ENCODE peak calls at places on chromosomes 6 and 20, in seven cellular contexts. One of them, this sample, is unnamed.

GRCh38 chr6:31834367-31834703 is 6.8 kb downstream of the HSPA1B start:
- DNase-seq in neuronal stem cell: no peak
- DNase-seq in IMR-90: peak
- DNase-seq in mesendoderm: peak
- DNase-seq in trophoblast cell: peak
- DNase-seq in H9: peak
- DNase-seq in mesenchymal stem cell: peak
- DNase-seq in this sample: peak

GRCh38 chr6:1797801-1798200 is 188.1 kb downstream of the FOXC1 start:
- DNase-seq in mesendoderm: no peak
- DNase-seq in H9: no peak
- DNase-seq in IMR-90: peak
- DNase-seq in trophoblast cell: no peak
- DNase-seq in mesenchymal stem cell: peak
- DNase-seq in neuronal stem cell: no peak
- DNase-seq in this sample: no peak

GRCh38 chr6:141359953-141360352 is 772.8 kb upstream of the GJE1 start:
- DNase-seq in mesendoderm: peak
- DNase-seq in H9: no peak
- DNase-seq in trophoblast cell: no peak
- DNase-seq in neuronal stem cell: no peak
- DNase-seq in IMR-90: no peak
- DNase-seq in mesenchymal stem cell: peak
- DNase-seq in this sample: no peak

GRCh38 chr6:3457710-3458605 is 1.1 kb upstream of the SLC22A23 start:
- DNase-seq in trophoblast cell: no peak
- DNase-seq in mesendoderm: no peak
- DNase-seq in neuronal stem cell: no peak
- DNase-seq in H9: peak
- DNase-seq in mesenchymal stem cell: peak
- DNase-seq in IMR-90: no peak
- DNase-seq in this sample: no peak

GRCh38 chr20:13809373-13809772 is 24.5 kb downstream of the NDUFAF5 start:
- DNase-seq in H9: no peak
- DNase-seq in trophoblast cell: no peak
- DNase-seq in IMR-90: no peak
- DNase-seq in mesenchymal stem cell: no peak
- DNase-seq in neuronal stem cell: no peak
- DNase-seq in mesendoderm: no peak
- DNase-seq in this sample: no peak

GRCh38 chr6:129575378-129576118 is 134.4 kb downstream of the ARHGAP18 start:
- DNase-seq in mesendoderm: peak
- DNase-seq in neuronal stem cell: peak
- DNase-seq in H9: no peak
- DNase-seq in mesenchymal stem cell: peak
- DNase-seq in trophoblast cell: peak
- DNase-seq in IMR-90: peak
- DNase-seq in this sample: no peak

GRCh38 chr6:165096868-165097267 is 212.5 kb downstream of the C6orf118 start:
- DNase-seq in IMR-90: no peak
- DNase-seq in neuronal stem cell: no peak
- DNase-seq in mesenchymal stem cell: no peak
- DNase-seq in H9: no peak
- DNase-seq in trophoblast cell: no peak
- DNase-seq in mesendoderm: no peak
- DNase-seq in this sample: no peak

GRCh38 chr6:46072866-46073265 is 56.9 kb upstream of the ENPP4 start:
- DNase-seq in H9: no peak
- DNase-seq in trophoblast cell: no peak
- DNase-seq in mesendoderm: no peak
- DNase-seq in neuronal stem cell: no peak
- DNase-seq in IMR-90: no peak
- DNase-seq in mesenchymal stem cell: no peak
- DNase-seq in this sample: no peak

GRCh38 chr20:63092660-63093215 is 86.0 kb upstream of the BHLHE23 start:
- DNase-seq in mesenchymal stem cell: no peak
- DNase-seq in mesendoderm: no peak
- DNase-seq in neuronal stem cell: no peak
- DNase-seq in H9: peak
- DNase-seq in IMR-90: no peak
- DNase-seq in trophoblast cell: no peak
- DNase-seq in this sample: peak

GRCh38 chr6:148343028-148343374 is 363 bp downstream of the SASH1 start:
- DNase-seq in mesenchymal stem cell: no peak
- DNase-seq in trophoblast cell: no peak
- DNase-seq in IMR-90: no peak
- DNase-seq in H9: peak
- DNase-seq in neuronal stem cell: no peak
- DNase-seq in mesendoderm: peak
- DNase-seq in this sample: no peak

GRCh38 chr20:30168025-30168799 is 1089.3 kb upstream of the DEFB115 start:
- DNase-seq in trophoblast cell: peak
- DNase-seq in IMR-90: no peak
- DNase-seq in mesenchymal stem cell: no peak
- DNase-seq in neuronal stem cell: no peak
- DNase-seq in H9: no peak
- DNase-seq in mesendoderm: no peak
- DNase-seq in this sample: no peak

DNA sequence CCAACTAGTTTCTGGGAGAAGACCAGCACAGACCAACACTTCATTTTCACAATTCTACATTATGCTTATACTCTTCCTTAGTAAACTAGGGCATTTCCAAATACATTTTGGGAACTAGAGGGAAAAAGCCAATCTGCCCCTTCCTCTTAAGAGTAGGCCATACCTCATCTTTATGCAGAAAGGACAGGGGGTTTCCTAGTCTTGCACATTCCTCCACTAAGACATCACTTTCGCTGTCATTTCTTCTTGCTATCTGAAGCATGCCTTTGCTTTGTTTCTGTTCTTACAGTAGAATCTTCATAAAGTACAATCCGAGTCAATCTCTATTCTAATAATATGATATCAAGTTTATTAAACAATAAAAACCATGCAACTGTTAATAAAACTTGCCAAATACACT is 105.8 kb downstream of the SMLR1 start:
- DNase-seq in mesendoderm: peak
- DNase-seq in trophoblast cell: no peak
- DNase-seq in IMR-90: no peak
- DNase-seq in mesenchymal stem cell: peak
- DNase-seq in neuronal stem cell: no peak
- DNase-seq in H9: no peak
- DNase-seq in this sample: no peak
- H2AK5ac ChIP-seq in mesendoderm: no peak
- H2AK5ac ChIP-seq in trophoblast cell: no peak
- H2AK5ac ChIP-seq in IMR-90: peak
- H2AK5ac ChIP-seq in mesenchymal stem cell: no peak
- H2AK5ac ChIP-seq in neuronal stem cell: no peak
- H2AK5ac ChIP-seq in H9: no peak
- H2AK5ac ChIP-seq in this sample: no peak

GRCh38 chr20:11849976-11850670 is 67.6 kb upstream of the BTBD3 start:
- DNase-seq in IMR-90: peak
- DNase-seq in H9: no peak
- DNase-seq in trophoblast cell: no peak
- DNase-seq in neuronal stem cell: no peak
- DNase-seq in mesenchymal stem cell: peak
- DNase-seq in mesendoderm: no peak
- DNase-seq in this sample: no peak
- H2AK5ac ChIP-seq in IMR-90: peak
- H2AK5ac ChIP-seq in H9: no peak
- H2AK5ac ChIP-seq in trophoblast cell: peak
- H2AK5ac ChIP-seq in neuronal stem cell: no peak
- H2AK5ac ChIP-seq in mesenchymal stem cell: no peak
- H2AK5ac ChIP-seq in mesendoderm: no peak
- H2AK5ac ChIP-seq in this sample: no peak

GRCh38 chr20:41268917-41269652 is 48.4 kb downstream of the ZHX3 start:
- DNase-seq in IMR-90: no peak
- DNase-seq in H9: no peak
- DNase-seq in mesendoderm: no peak
- DNase-seq in mesenchymal stem cell: no peak
- DNase-seq in neuronal stem cell: no peak
- DNase-seq in trophoblast cell: no peak
- DNase-seq in this sample: no peak

GRCh38 chr20:41264819-41265218 is 52.7 kb downstream of the ZHX3 start:
- DNase-seq in H9: no peak
- DNase-seq in mesendoderm: no peak
- DNase-seq in trophoblast cell: no peak
- DNase-seq in IMR-90: no peak
- DNase-seq in neuronal stem cell: no peak
- DNase-seq in mesenchymal stem cell: no peak
- DNase-seq in this sample: no peak

GRCh38 chr20:41273445-41273844 is 44.1 kb downstream of the ZHX3 start:
- DNase-seq in mesenchymal stem cell: no peak
- DNase-seq in mesendoderm: no peak
- DNase-seq in H9: no peak
- DNase-seq in IMR-90: no peak
- DNase-seq in trophoblast cell: no peak
- DNase-seq in neuronal stem cell: no peak
- DNase-seq in this sample: no peak

GRCh38 chr20:41265931-41266330 is 51.6 kb downstream of the ZHX3 start:
- DNase-seq in IMR-90: no peak
- DNase-seq in mesendoderm: no peak
- DNase-seq in mesenchymal stem cell: no peak
- DNase-seq in trophoblast cell: no peak
- DNase-seq in neuronal stem cell: no peak
- DNase-seq in H9: no peak
- DNase-seq in this sample: no peak

GRCh38 chr20:41268402-41268801 is 49.1 kb downstream of the ZHX3 start:
- DNase-seq in trophoblast cell: no peak
- DNase-seq in mesendoderm: no peak
- DNase-seq in mesenchymal stem cell: no peak
- DNase-seq in H9: no peak
- DNase-seq in IMR-90: no peak
- DNase-seq in neuronal stem cell: no peak
- DNase-seq in this sample: no peak
- H2AK5ac ChIP-seq in trophoblast cell: no peak
- H2AK5ac ChIP-seq in mesendoderm: no peak
- H2AK5ac ChIP-seq in mesenchymal stem cell: no peak
- H2AK5ac ChIP-seq in H9: no peak
- H2AK5ac ChIP-seq in IMR-90: no peak
- H2AK5ac ChIP-seq in neuronal stem cell: no peak
- H2AK5ac ChIP-seq in this sample: no peak

GRCh38 chr6:28976677-28977076 is 28.4 kb downstream of the ZNF311 start:
- DNase-seq in H9: no peak
- DNase-seq in IMR-90: no peak
- DNase-seq in mesenchymal stem cell: no peak
- DNase-seq in mesendoderm: no peak
- DNase-seq in neuronal stem cell: no peak
- DNase-seq in trophoblast cell: no peak
- DNase-seq in this sample: no peak
- H2AK5ac ChIP-seq in H9: no peak
- H2AK5ac ChIP-seq in IMR-90: no peak
- H2AK5ac ChIP-seq in mesenchymal stem cell: no peak
- H2AK5ac ChIP-seq in mesendoderm: no peak
- H2AK5ac ChIP-seq in neuronal stem cell: no peak
- H2AK5ac ChIP-seq in trophoblast cell: no peak
- H2AK5ac ChIP-seq in this sample: no peak

This sample was measured in H1.